ENCODE peak calls at places on chromosomes 6 and 20, in seven cellular contexts. One of them, this sample, is unnamed.

GRCh38 chr20:61109221-61109805 is 142.7 kb upstream of the CDH4 start:
- DNase-seq in transverse colon: no peak
- DNase-seq in left ventricle myocardium inferior: no peak
- DNase-seq in CD8-positive, alpha-beta memory T cell: no peak
- DNase-seq in CD8-positive, alpha-beta T cell: no peak
- DNase-seq in hepatocyte: no peak
- DNase-seq in cardiac muscle cell: no peak
- DNase-seq in this sample: no peak

GRCh38 chr6:15715060-15715459 is 52.2 kb upstream of the DTNBP1 start:
- DNase-seq in transverse colon: no peak
- DNase-seq in left ventricle myocardium inferior: no peak
- DNase-seq in CD8-positive, alpha-beta memory T cell: no peak
- DNase-seq in CD8-positive, alpha-beta T cell: no peak
- DNase-seq in hepatocyte: no peak
- DNase-seq in cardiac muscle cell: peak; percentile 27
- DNase-seq in this sample: no peak

GRCh38 chr6:156508126-156508525 is 269.1 kb upstream of the ARID1B start:
- DNase-seq in transverse colon: no peak
- DNase-seq in left ventricle myocardium inferior: no peak
- DNase-seq in CD8-positive, alpha-beta memory T cell: no peak
- DNase-seq in CD8-positive, alpha-beta T cell: no peak
- DNase-seq in hepatocyte: no peak
- DNase-seq in cardiac muscle cell: no peak
- DNase-seq in this sample: no peak

GRCh38 chr20:54168961-54169862 is 4.6 kb downstream of the CYP24A1 start:
- DNase-seq in transverse colon: no peak
- DNase-seq in left ventricle myocardium inferior: no peak
- DNase-seq in CD8-positive, alpha-beta memory T cell: no peak
- DNase-seq in CD8-positive, alpha-beta T cell: no peak
- DNase-seq in hepatocyte: no peak
- DNase-seq in cardiac muscle cell: no peak
- DNase-seq in this sample: no peak

GRCh38 chr20:14235355-14235754 is 102.1 kb downstream of the FLRT3 start:
- DNase-seq in transverse colon: no peak
- DNase-seq in left ventricle myocardium inferior: no peak
- DNase-seq in CD8-positive, alpha-beta memory T cell: no peak
- DNase-seq in CD8-positive, alpha-beta T cell: no peak
- DNase-seq in hepatocyte: peak; percentile 9
- DNase-seq in cardiac muscle cell: peak; percentile 21
- DNase-seq in this sample: no peak

GRCh38 chr6:113585246-113585645 is 271.9 kb upstream of the MARCKS start:
- DNase-seq in transverse colon: no peak
- DNase-seq in left ventricle myocardium inferior: no peak
- DNase-seq in CD8-positive, alpha-beta memory T cell: no peak
- DNase-seq in CD8-positive, alpha-beta T cell: no peak
- DNase-seq in hepatocyte: no peak
- DNase-seq in cardiac muscle cell: peak; percentile 48
- DNase-seq in this sample: no peak

GRCh38 chr6:15811107-15811506 is 148.3 kb upstream of the DTNBP1 start:
- DNase-seq in transverse colon: no peak
- DNase-seq in left ventricle myocardium inferior: no peak
- DNase-seq in CD8-positive, alpha-beta memory T cell: no peak
- DNase-seq in CD8-positive, alpha-beta T cell: no peak
- DNase-seq in hepatocyte: no peak
- DNase-seq in cardiac muscle cell: no peak
- DNase-seq in this sample: no peak

GRCh38 chr20:41055679-41056078 is 27.1 kb downstream of the TOP1 start:
- DNase-seq in transverse colon: no peak
- DNase-seq in left ventricle myocardium inferior: no peak
- DNase-seq in CD8-positive, alpha-beta memory T cell: no peak
- DNase-seq in CD8-positive, alpha-beta T cell: no peak
- DNase-seq in hepatocyte: no peak
- DNase-seq in cardiac muscle cell: peak; percentile 55
- DNase-seq in this sample: no peak

GRCh38 chr6:37679539-37680476 is 17.9 kb downstream of the MDGA1 start:
- DNase-seq in transverse colon: no peak
- DNase-seq in left ventricle myocardium inferior: no peak
- DNase-seq in CD8-positive, alpha-beta memory T cell: no peak
- DNase-seq in CD8-positive, alpha-beta T cell: no peak
- DNase-seq in hepatocyte: no peak
- DNase-seq in cardiac muscle cell: no peak
- DNase-seq in this sample: no peak

GRCh38 chr6:125586074-125586473 is 163.4 kb upstream of the HEY2 start:
- DNase-seq in transverse colon: no peak
- DNase-seq in left ventricle myocardium inferior: no peak
- DNase-seq in CD8-positive, alpha-beta memory T cell: no peak
- DNase-seq in CD8-positive, alpha-beta T cell: no peak
- DNase-seq in hepatocyte: no peak
- DNase-seq in cardiac muscle cell: peak; percentile 13
- DNase-seq in this sample: no peak

GRCh38 chr6:36692861-36693702 is 4.5 kb upstream of the RAB44 start:
- DNase-seq in transverse colon: peak; percentile 47
- DNase-seq in left ventricle myocardium inferior: peak; percentile 68
- DNase-seq in CD8-positive, alpha-beta memory T cell: no peak
- DNase-seq in CD8-positive, alpha-beta T cell: no peak
- DNase-seq in hepatocyte: no peak
- DNase-seq in cardiac muscle cell: peak; percentile 67
- DNase-seq in this sample: no peak

GRCh38 chr6:104957301-104958177 is 632 bp downstream of the LIN28B start:
- DNase-seq in transverse colon: no peak
- DNase-seq in left ventricle myocardium inferior: no peak
- DNase-seq in CD8-positive, alpha-beta memory T cell: no peak
- DNase-seq in CD8-positive, alpha-beta T cell: no peak
- DNase-seq in hepatocyte: peak; percentile 30
- DNase-seq in cardiac muscle cell: no peak
- DNase-seq in this sample: peak; percentile 82

GRCh38 chr6:83221302-83221701 is 28.1 kb downstream of the RWDD2A start:
- DNase-seq in transverse colon: no peak
- DNase-seq in left ventricle myocardium inferior: no peak
- DNase-seq in CD8-positive, alpha-beta memory T cell: no peak
- DNase-seq in CD8-positive, alpha-beta T cell: no peak
- DNase-seq in hepatocyte: no peak
- DNase-seq in cardiac muscle cell: peak; percentile 40
- DNase-seq in this sample: no peak

GRCh38 chr20:61251529-61252393 is at the start of gene CDH4:
- DNase-seq in transverse colon: no peak
- DNase-seq in left ventricle myocardium inferior: no peak
- DNase-seq in CD8-positive, alpha-beta memory T cell: no peak
- DNase-seq in CD8-positive, alpha-beta T cell: no peak
- DNase-seq in hepatocyte: peak; percentile 57
- DNase-seq in cardiac muscle cell: peak; percentile 13
- DNase-seq in this sample: no peak

GRCh38 chr6:44151348-44152108 is 7.1 kb upstream of the CAPN11 start:
- DNase-seq in transverse colon: peak; percentile 79
- DNase-seq in left ventricle myocardium inferior: peak; percentile 72
- DNase-seq in CD8-positive, alpha-beta memory T cell: peak; percentile 71
- DNase-seq in CD8-positive, alpha-beta T cell: peak; percentile 63
- DNase-seq in hepatocyte: peak; percentile 87
- DNase-seq in cardiac muscle cell: peak; percentile 78
- DNase-seq in this sample: peak; percentile 34

GRCh38 chr20:31962741-31963140 is 5.2 kb upstream of the XKR7 start:
- DNase-seq in transverse colon: no peak
- DNase-seq in left ventricle myocardium inferior: no peak
- DNase-seq in CD8-positive, alpha-beta memory T cell: no peak
- DNase-seq in CD8-positive, alpha-beta T cell: no peak
- DNase-seq in hepatocyte: no peak
- DNase-seq in cardiac muscle cell: no peak
- DNase-seq in this sample: no peak

GRCh38 chr6:102717737-102718427 is 1324.4 kb downstream of the GRIK2 start:
- DNase-seq in transverse colon: no peak
- DNase-seq in left ventricle myocardium inferior: no peak
- DNase-seq in CD8-positive, alpha-beta memory T cell: no peak
- DNase-seq in CD8-positive, alpha-beta T cell: no peak
- DNase-seq in hepatocyte: no peak
- DNase-seq in cardiac muscle cell: no peak
- DNase-seq in this sample: no peak

GRCh38 chr20:62815066-62815991 is 1.5 kb upstream of the COL9A3 start:
- DNase-seq in transverse colon: no peak
- DNase-seq in left ventricle myocardium inferior: no peak
- DNase-seq in CD8-positive, alpha-beta memory T cell: no peak
- DNase-seq in CD8-positive, alpha-beta T cell: no peak
- DNase-seq in hepatocyte: peak; percentile 80
- DNase-seq in cardiac muscle cell: peak; percentile 68
- DNase-seq in this sample: no peak

GRCh38 chr6:22413681-22414305 is 117.0 kb upstream of the PRL start:
- DNase-seq in transverse colon: no peak
- DNase-seq in left ventricle myocardium inferior: no peak
- DNase-seq in CD8-positive, alpha-beta memory T cell: no peak
- DNase-seq in CD8-positive, alpha-beta T cell: no peak
- DNase-seq in hepatocyte: no peak
- DNase-seq in cardiac muscle cell: peak; percentile 33
- DNase-seq in this sample: no peak

GRCh38 chr6:52227495-52227894 is 16.8 kb downstream of the IL17F start:
- DNase-seq in transverse colon: no peak
- DNase-seq in left ventricle myocardium inferior: no peak
- DNase-seq in CD8-positive, alpha-beta memory T cell: no peak
- DNase-seq in CD8-positive, alpha-beta T cell: no peak
- DNase-seq in hepatocyte: no peak
- DNase-seq in cardiac muscle cell: no peak
- DNase-seq in this sample: peak; percentile 13

GRCh38 chr6:169933839-169934698 is 182.6 kb downstream of the ERMARD start:
- DNase-seq in transverse colon: peak; percentile 55
- DNase-seq in left ventricle myocardium inferior: peak; percentile 60
- DNase-seq in CD8-positive, alpha-beta memory T cell: no peak
- DNase-seq in CD8-positive, alpha-beta T cell: no peak
- DNase-seq in hepatocyte: no peak
- DNase-seq in cardiac muscle cell: peak; percentile 52
- DNase-seq in this sample: no peak

GRCh38 chr6:22622390-22622789 is 53.0 kb downstream of the HDGFL1 start:
- DNase-seq in transverse colon: no peak
- DNase-seq in left ventricle myocardium inferior: no peak
- DNase-seq in CD8-positive, alpha-beta memory T cell: no peak
- DNase-seq in CD8-positive, alpha-beta T cell: no peak
- DNase-seq in hepatocyte: no peak
- DNase-seq in cardiac muscle cell: no peak
- DNase-seq in this sample: no peak

GRCh38 chr6:38510205-38510604 is 129.5 kb downstream of the BTBD9 start:
- DNase-seq in transverse colon: no peak
- DNase-seq in left ventricle myocardium inferior: no peak
- DNase-seq in CD8-positive, alpha-beta memory T cell: no peak
- DNase-seq in CD8-positive, alpha-beta T cell: no peak
- DNase-seq in hepatocyte: no peak
- DNase-seq in cardiac muscle cell: no peak
- DNase-seq in this sample: no peak

GRCh38 chr20:20734475-20734948 is 22.1 kb upstream of the RALGAPA2 start:
- DNase-seq in transverse colon: no peak
- DNase-seq in left ventricle myocardium inferior: no peak
- DNase-seq in CD8-positive, alpha-beta memory T cell: no peak
- DNase-seq in CD8-positive, alpha-beta T cell: no peak
- DNase-seq in hepatocyte: no peak
- DNase-seq in cardiac muscle cell: no peak
- DNase-seq in this sample: peak; percentile 13

GRCh38 chr6:153210083-153210482 is 79.0 kb upstream of the RGS17 start:
- DNase-seq in transverse colon: no peak
- DNase-seq in left ventricle myocardium inferior: no peak
- DNase-seq in CD8-positive, alpha-beta memory T cell: no peak
- DNase-seq in CD8-positive, alpha-beta T cell: no peak
- DNase-seq in hepatocyte: no peak
- DNase-seq in cardiac muscle cell: peak; percentile 74
- DNase-seq in this sample: peak; percentile 47

DNA sequence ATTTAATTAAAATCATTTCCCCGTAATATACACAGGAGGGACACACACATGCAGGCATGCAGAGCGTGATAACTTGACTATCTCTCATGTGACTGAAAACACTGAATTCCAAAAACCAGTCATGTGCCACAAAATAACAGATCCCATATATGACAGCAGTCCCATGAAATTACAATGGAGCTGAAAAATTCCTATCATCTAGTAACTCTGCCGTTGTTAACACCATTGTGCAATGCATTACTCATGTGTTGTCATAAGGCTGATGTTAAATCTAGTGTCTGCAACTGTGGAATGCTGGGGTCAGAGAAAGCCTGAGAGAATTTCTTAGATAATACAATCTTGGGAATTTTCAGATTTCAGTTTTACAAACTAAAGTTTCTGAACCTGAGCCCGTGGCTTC is 70.3 kb downstream of the LYRM4 start:
- DNase-seq in transverse colon: no peak
- DNase-seq in left ventricle myocardium inferior: no peak
- DNase-seq in CD8-positive, alpha-beta memory T cell: no peak
- DNase-seq in CD8-positive, alpha-beta T cell: no peak
- DNase-seq in hepatocyte: peak; percentile 66
- DNase-seq in cardiac muscle cell: peak; percentile 96
- DNase-seq in this sample: no peak
- H3K27ac ChIP-seq in transverse colon: no peak overlapping the region
- H3K27ac ChIP-seq in left ventricle myocardium inferior: no peak overlapping the region
- H3K27ac ChIP-seq in CD8-positive, alpha-beta memory T cell: no peak overlapping the region
- H3K27ac ChIP-seq in CD8-positive, alpha-beta T cell: no peak overlapping the region
- H3K27ac ChIP-seq in hepatocyte: peak overlapping the region; percentile 13
- H3K27ac ChIP-seq in cardiac muscle cell: no peak overlapping the region
- H3K27ac ChIP-seq in this sample: no peak overlapping the region

DNA sequence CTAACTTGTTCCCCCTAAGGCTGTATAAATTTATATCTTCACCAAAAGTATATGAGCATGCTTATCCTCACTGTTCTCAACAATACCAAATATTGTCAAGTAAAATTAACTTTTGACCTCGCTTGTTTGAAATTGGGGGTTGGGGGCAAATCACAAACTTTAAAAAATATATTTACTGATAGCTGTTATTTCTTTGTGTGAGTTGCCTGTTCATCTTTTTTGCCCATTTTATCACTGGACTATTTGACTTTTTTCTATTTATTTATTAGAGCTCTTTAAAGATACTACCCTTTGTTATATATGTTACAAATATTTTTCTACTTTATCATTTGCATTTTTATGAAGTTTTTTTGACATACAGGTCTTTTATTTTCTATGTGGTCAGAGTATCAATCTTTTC is 187.7 kb downstream of the ZDHHC14 start:
- DNase-seq in transverse colon: no peak
- DNase-seq in left ventricle myocardium inferior: no peak
- DNase-seq in CD8-positive, alpha-beta memory T cell: no peak
- DNase-seq in CD8-positive, alpha-beta T cell: no peak
- DNase-seq in hepatocyte: no peak
- DNase-seq in cardiac muscle cell: no peak
- DNase-seq in this sample: no peak
- H3K4me1 ChIP-seq in transverse colon: no peaks in the 10 kb centered on the region
- H3K4me1 ChIP-seq in left ventricle myocardium inferior: no peaks in the 10 kb centered on the region
- H3K4me1 ChIP-seq in CD8-positive, alpha-beta memory T cell: peaks cover 17% of the 10 kb centered on the region
- H3K4me1 ChIP-seq in CD8-positive, alpha-beta T cell: peaks cover 15% of the 10 kb centered on the region
- H3K4me1 ChIP-seq in hepatocyte: no peaks in the 10 kb centered on the region
- H3K4me1 ChIP-seq in cardiac muscle cell: no peaks in the 10 kb centered on the region
- H3K4me1 ChIP-seq in this sample: peaks cover 35% of the 10 kb centered on the region

DNA sequence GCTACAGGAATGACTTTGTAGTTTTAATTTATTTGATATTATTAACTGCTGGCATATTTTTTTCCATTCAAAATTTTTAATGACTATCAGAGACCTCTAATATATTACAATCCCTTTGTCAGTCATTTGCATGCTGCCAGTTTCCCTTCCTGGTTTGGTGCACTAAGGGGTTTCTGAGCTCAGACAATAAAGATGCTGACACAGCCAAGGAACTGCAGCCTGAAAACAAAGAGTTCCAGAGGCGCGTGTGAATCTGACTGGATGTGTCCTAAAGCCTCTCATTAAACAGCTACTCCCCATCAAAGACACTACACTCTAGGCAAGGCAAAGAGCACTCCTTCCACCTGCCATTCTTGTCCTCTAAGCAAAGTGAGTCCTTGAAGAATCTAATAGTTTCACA is 116.8 kb upstream of the DST start:
- DNase-seq in transverse colon: no peak
- DNase-seq in left ventricle myocardium inferior: no peak
- DNase-seq in CD8-positive, alpha-beta memory T cell: no peak
- DNase-seq in CD8-positive, alpha-beta T cell: no peak
- DNase-seq in hepatocyte: no peak
- DNase-seq in cardiac muscle cell: no peak
- DNase-seq in this sample: no peak
- H3K27ac ChIP-seq in transverse colon: no peak overlapping the region
- H3K27ac ChIP-seq in left ventricle myocardium inferior: peak overlapping the region; percentile 28
- H3K27ac ChIP-seq in CD8-positive, alpha-beta memory T cell: no peak overlapping the region
- H3K27ac ChIP-seq in CD8-positive, alpha-beta T cell: no peak overlapping the region
- H3K27ac ChIP-seq in hepatocyte: no peak overlapping the region
- H3K27ac ChIP-seq in cardiac muscle cell: no peak overlapping the region
- H3K27ac ChIP-seq in this sample: no peak overlapping the region

GRCh38 chr20:23880426-23880825 is 878 bp upstream of the CST5 start:
- DNase-seq in transverse colon: no peak
- DNase-seq in left ventricle myocardium inferior: no peak
- DNase-seq in CD8-positive, alpha-beta memory T cell: no peak
- DNase-seq in CD8-positive, alpha-beta T cell: no peak
- DNase-seq in hepatocyte: no peak
- DNase-seq in cardiac muscle cell: no peak
- DNase-seq in this sample: no peak
- H3K4me1 ChIP-seq in transverse colon: no peaks in the 10 kb centered on the region
- H3K4me1 ChIP-seq in left ventricle myocardium inferior: no peaks in the 10 kb centered on the region
- H3K4me1 ChIP-seq in CD8-positive, alpha-beta memory T cell: no peaks in the 10 kb centered on the region
- H3K4me1 ChIP-seq in CD8-positive, alpha-beta T cell: no peaks in the 10 kb centered on the region
- H3K4me1 ChIP-seq in hepatocyte: peaks cover 5% of the 10 kb centered on the region
- H3K4me1 ChIP-seq in cardiac muscle cell: no peaks in the 10 kb centered on the region
- H3K4me1 ChIP-seq in this sample: peaks cover 13% of the 10 kb centered on the region

This sample was measured in DND-41.